ENCODE peak calls at places on chromosome 11, in six cellular contexts. One of them, this sample, is unnamed.
A peak's percentile ranks its signal among the peaks of the same experiment; 100 is the strongest.

GRCh38 chr11:70466154-70466553 is 67.8 kb downstream of the CTTN start:
- DNase-seq in H1: no peak
- DNase-seq in mesendoderm: peak; percentile 52
- DNase-seq in IMR-90: peak; percentile 15
- DNase-seq in neuronal stem cell: no peak
- DNase-seq in mesenchymal stem cell: peak; percentile 28
- DNase-seq in this sample: peak; percentile 64

GRCh38 chr11:101446238-101446637 is 137.6 kb downstream of the TRPC6 start:
- DNase-seq in H1: no peak
- DNase-seq in mesendoderm: no peak
- DNase-seq in IMR-90: peak; percentile 56
- DNase-seq in neuronal stem cell: no peak
- DNase-seq in mesenchymal stem cell: no peak
- DNase-seq in this sample: no peak

GRCh38 chr11:70501026-70501901 is 102.9 kb downstream of the CTTN start:
- DNase-seq in H1: no peak
- DNase-seq in mesendoderm: peak; percentile 58
- DNase-seq in IMR-90: no peak
- DNase-seq in neuronal stem cell: no peak
- DNase-seq in mesenchymal stem cell: no peak
- DNase-seq in this sample: no peak

GRCh38 chr11:6634534-6634933 is 15.3 kb upstream of the TPP1 start:
- DNase-seq in H1: no peak
- DNase-seq in mesendoderm: no peak
- DNase-seq in IMR-90: no peak
- DNase-seq in neuronal stem cell: no peak
- DNase-seq in mesenchymal stem cell: no peak
- DNase-seq in this sample: no peak

GRCh38 chr11:41720761-41721160 is 261.3 kb upstream of the LRRC4C start:
- DNase-seq in H1: no peak
- DNase-seq in mesendoderm: peak; percentile 41
- DNase-seq in IMR-90: no peak
- DNase-seq in neuronal stem cell: no peak
- DNase-seq in mesenchymal stem cell: no peak
- DNase-seq in this sample: no peak

GRCh38 chr11:16403851-16404250 is 47.5 kb upstream of the SOX6 start:
- DNase-seq in H1: no peak
- DNase-seq in mesendoderm: no peak
- DNase-seq in IMR-90: no peak
- DNase-seq in neuronal stem cell: no peak
- DNase-seq in mesenchymal stem cell: no peak
- DNase-seq in this sample: no peak

GRCh38 chr11:69251639-69252493 is 42.1 kb upstream of the MYEOV start:
- DNase-seq in H1: no peak
- DNase-seq in mesendoderm: no peak
- DNase-seq in IMR-90: no peak
- DNase-seq in neuronal stem cell: no peak
- DNase-seq in mesenchymal stem cell: no peak
- DNase-seq in this sample: no peak

GRCh38 chr11:64353101-64353738 is 5.7 kb upstream of the RPS6KA4 start:
- DNase-seq in H1: no peak
- DNase-seq in mesendoderm: no peak
- DNase-seq in IMR-90: no peak
- DNase-seq in neuronal stem cell: no peak
- DNase-seq in mesenchymal stem cell: no peak
- DNase-seq in this sample: no peak

GRCh38 chr11:116366980-116367640 is 405.7 kb downstream of the BUD13 start:
- DNase-seq in H1: peak; percentile 51
- DNase-seq in mesendoderm: peak; percentile 96
- DNase-seq in IMR-90: no peak
- DNase-seq in neuronal stem cell: no peak
- DNase-seq in mesenchymal stem cell: no peak
- DNase-seq in this sample: peak; percentile 88

GRCh38 chr11:38927993-38928392 is 2330.0 kb upstream of the RAG2 start:
- DNase-seq in H1: no peak
- DNase-seq in mesendoderm: no peak
- DNase-seq in IMR-90: no peak
- DNase-seq in neuronal stem cell: no peak
- DNase-seq in mesenchymal stem cell: no peak
- DNase-seq in this sample: no peak

GRCh38 chr11:81725691-81726090 is 1008.0 kb downstream of the FAM181B start:
- DNase-seq in H1: no peak
- DNase-seq in mesendoderm: no peak
- DNase-seq in IMR-90: no peak
- DNase-seq in neuronal stem cell: no peak
- DNase-seq in mesenchymal stem cell: peak; percentile 6
- DNase-seq in this sample: no peak

GRCh38 chr11:61580292-61580888 is 486 bp downstream of the SYT7 start:
- DNase-seq in H1: no peak
- DNase-seq in mesendoderm: no peak
- DNase-seq in IMR-90: no peak
- DNase-seq in neuronal stem cell: no peak
- DNase-seq in mesenchymal stem cell: no peak
- DNase-seq in this sample: no peak

GRCh38 chr11:107999759-108000455 is 8.8 kb upstream of the CUL5 start:
- DNase-seq in H1: peak; percentile 59
- DNase-seq in mesendoderm: peak; percentile 92
- DNase-seq in IMR-90: peak; percentile 28
- DNase-seq in neuronal stem cell: peak; percentile 38
- DNase-seq in mesenchymal stem cell: peak; percentile 68
- DNase-seq in this sample: no peak

GRCh38 chr11:40295466-40295865 is 1164.0 kb downstream of the LRRC4C start:
- DNase-seq in H1: no peak
- DNase-seq in mesendoderm: no peak
- DNase-seq in IMR-90: no peak
- DNase-seq in neuronal stem cell: no peak
- DNase-seq in mesenchymal stem cell: no peak
- DNase-seq in this sample: no peak

GRCh38 chr11:36509265-36509664 is 807 bp downstream of the TRAF6 start:
- DNase-seq in H1: no peak
- DNase-seq in mesendoderm: peak; percentile 61
- DNase-seq in IMR-90: peak; percentile 31
- DNase-seq in neuronal stem cell: peak; percentile 15
- DNase-seq in mesenchymal stem cell: peak; percentile 83
- DNase-seq in this sample: peak; percentile 77

GRCh38 chr11:126282742-126283591 is at the start of gene TIRAP:
- DNase-seq in H1: no peak
- DNase-seq in mesendoderm: peak; percentile 63
- DNase-seq in IMR-90: peak; percentile 42
- DNase-seq in neuronal stem cell: no peak
- DNase-seq in mesenchymal stem cell: peak; percentile 77
- DNase-seq in this sample: peak; percentile 39

GRCh38 chr11:72190581-72191205 is 1.2 kb upstream of the FOLR1 start:
- DNase-seq in H1: no peak
- DNase-seq in mesendoderm: no peak
- DNase-seq in IMR-90: no peak
- DNase-seq in neuronal stem cell: no peak
- DNase-seq in mesenchymal stem cell: no peak
- DNase-seq in this sample: no peak

GRCh38 chr11:119509277-119509841 is 86.4 kb upstream of the THY1 start:
- DNase-seq in H1: no peak
- DNase-seq in mesendoderm: no peak
- DNase-seq in IMR-90: peak; percentile 21
- DNase-seq in neuronal stem cell: no peak
- DNase-seq in mesenchymal stem cell: no peak
- DNase-seq in this sample: peak; percentile 6

GRCh38 chr11:11978792-11979486 is 29.5 kb downstream of the DKK3 start:
- DNase-seq in H1: no peak
- DNase-seq in mesendoderm: peak; percentile 86
- DNase-seq in IMR-90: peak; percentile 80
- DNase-seq in neuronal stem cell: no peak
- DNase-seq in mesenchymal stem cell: peak; percentile 88
- DNase-seq in this sample: no peak

GRCh38 chr11:114738954-114739353 is 60.6 kb downstream of the NXPE2 start:
- DNase-seq in H1: peak; percentile 13
- DNase-seq in mesendoderm: peak; percentile 62
- DNase-seq in IMR-90: peak; percentile 49
- DNase-seq in neuronal stem cell: peak; percentile 21
- DNase-seq in mesenchymal stem cell: peak; percentile 45
- DNase-seq in this sample: peak; percentile 70

GRCh38 chr11:3135491-3136440 is 29.3 kb downstream of the OSBPL5 start:
- DNase-seq in H1: no peak
- DNase-seq in mesendoderm: peak; percentile 86
- DNase-seq in IMR-90: no peak
- DNase-seq in neuronal stem cell: peak; percentile 55
- DNase-seq in mesenchymal stem cell: no peak
- DNase-seq in this sample: no peak
- H2BK5ac ChIP-seq in H1: peak overlapping the region; percentile 16
- H2BK5ac ChIP-seq in mesendoderm: no peak overlapping the region
- H2BK5ac ChIP-seq in IMR-90: no peak overlapping the region
- H2BK5ac ChIP-seq in neuronal stem cell: no peak overlapping the region
- H2BK5ac ChIP-seq in mesenchymal stem cell: no peak overlapping the region
- H2BK5ac ChIP-seq in this sample: no peak overlapping the region

DNA sequence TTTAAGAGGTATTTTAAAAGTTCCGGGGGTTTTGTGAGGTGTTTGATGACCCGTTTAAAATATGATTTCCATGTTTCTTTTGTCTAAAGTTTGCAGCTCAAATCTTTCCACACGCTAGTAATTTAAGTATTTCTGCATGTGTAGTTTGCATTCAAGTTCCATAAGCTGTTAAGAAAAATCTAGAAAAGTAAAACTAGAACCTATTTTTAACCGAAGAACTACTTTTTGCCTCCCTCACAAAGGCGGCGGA is 193 bp upstream of the MALAT1 start:
- DNase-seq in H1: no peak
- DNase-seq in mesendoderm: no peak
- DNase-seq in IMR-90: no peak
- DNase-seq in neuronal stem cell: no peak
- DNase-seq in mesenchymal stem cell: no peak
- DNase-seq in this sample: no peak
- H3K23ac ChIP-seq in H1: no peak overlapping the region
- H3K23ac ChIP-seq in mesendoderm: no peak overlapping the region
- H3K23ac ChIP-seq in IMR-90: peak overlapping the region; percentile 100
- H3K23ac ChIP-seq in neuronal stem cell: peak overlapping the region; percentile 99
- H3K23ac ChIP-seq in mesenchymal stem cell: no peak overlapping the region
- H3K23ac ChIP-seq in this sample: no peak overlapping the region

GRCh38 chr11:110026823-110027626 is 66.2 kb upstream of the ZC3H12C start:
- DNase-seq in H1: no peak
- DNase-seq in mesendoderm: no peak
- DNase-seq in IMR-90: peak; percentile 15
- DNase-seq in neuronal stem cell: no peak
- DNase-seq in mesenchymal stem cell: no peak
- DNase-seq in this sample: no peak

GRCh38 chr11:110027627-110028371 is 65.4 kb upstream of the ZC3H12C start:
- DNase-seq in H1: no peak
- DNase-seq in mesendoderm: no peak
- DNase-seq in IMR-90: no peak
- DNase-seq in neuronal stem cell: no peak
- DNase-seq in mesenchymal stem cell: no peak
- DNase-seq in this sample: no peak

GRCh38 chr11:110029714-110030113 is 63.5 kb upstream of the ZC3H12C start:
- DNase-seq in H1: no peak
- DNase-seq in mesendoderm: no peak
- DNase-seq in IMR-90: no peak
- DNase-seq in neuronal stem cell: no peak
- DNase-seq in mesenchymal stem cell: no peak
- DNase-seq in this sample: no peak

GRCh38 chr11:110031171-110031570 is 62.0 kb upstream of the ZC3H12C start:
- DNase-seq in H1: no peak
- DNase-seq in mesendoderm: no peak
- DNase-seq in IMR-90: peak; percentile 10
- DNase-seq in neuronal stem cell: no peak
- DNase-seq in mesenchymal stem cell: no peak
- DNase-seq in this sample: no peak

DNA sequence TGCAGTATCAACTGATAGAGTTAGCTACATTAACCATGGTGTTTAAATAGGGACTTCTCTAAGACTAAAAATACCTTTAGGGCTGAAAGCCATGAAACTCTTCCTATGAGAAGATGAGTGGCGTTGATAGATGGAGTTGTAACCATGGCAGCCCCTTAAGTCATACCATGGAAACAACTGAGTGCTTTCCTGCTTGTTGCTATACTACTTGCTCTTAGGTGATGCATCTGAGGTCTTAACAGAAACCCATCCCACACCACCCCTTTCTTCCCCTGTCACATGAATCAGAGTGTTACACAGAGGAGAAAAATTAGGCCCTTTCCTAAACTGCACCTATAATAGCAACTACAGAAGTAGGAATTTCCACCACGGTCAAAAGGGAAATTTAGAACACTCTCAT is 64.3 kb upstream of the ZC3H12C start:
- DNase-seq in H1: no peak
- DNase-seq in mesendoderm: no peak
- DNase-seq in IMR-90: peak; percentile 20
- DNase-seq in neuronal stem cell: no peak
- DNase-seq in mesenchymal stem cell: no peak
- DNase-seq in this sample: no peak
- H2AK5ac ChIP-seq in H1: no peak overlapping the region
- H2AK5ac ChIP-seq in mesendoderm: no peak overlapping the region
- H2AK5ac ChIP-seq in IMR-90: no peak overlapping the region
- H2AK5ac ChIP-seq in neuronal stem cell: no peak overlapping the region
- H2AK5ac ChIP-seq in mesenchymal stem cell: no peak overlapping the region
- H2AK5ac ChIP-seq in this sample: no peak overlapping the region

GRCh38 chr11:103926990-103927389 is 109.5 kb upstream of the DDI1 start:
- DNase-seq in H1: no peak
- DNase-seq in mesendoderm: no peak
- DNase-seq in IMR-90: no peak
- DNase-seq in neuronal stem cell: no peak
- DNase-seq in mesenchymal stem cell: no peak
- DNase-seq in this sample: no peak

GRCh38 chr11:103928040-103928555 is 108.3 kb upstream of the DDI1 start:
- DNase-seq in H1: no peak
- DNase-seq in mesendoderm: peak; percentile 51
- DNase-seq in IMR-90: no peak
- DNase-seq in neuronal stem cell: no peak
- DNase-seq in mesenchymal stem cell: no peak
- DNase-seq in this sample: no peak

GRCh38 chr11:103924166-103925013 is 112.0 kb upstream of the DDI1 start:
- DNase-seq in H1: no peak
- DNase-seq in mesendoderm: no peak
- DNase-seq in IMR-90: peak; percentile 27
- DNase-seq in neuronal stem cell: no peak
- DNase-seq in mesenchymal stem cell: no peak
- DNase-seq in this sample: no peak

GRCh38 chr11:103927535-103927934 is 108.9 kb upstream of the DDI1 start:
- DNase-seq in H1: no peak
- DNase-seq in mesendoderm: peak; percentile 34
- DNase-seq in IMR-90: peak; percentile 58
- DNase-seq in neuronal stem cell: no peak
- DNase-seq in mesenchymal stem cell: no peak
- DNase-seq in this sample: no peak

DNA sequence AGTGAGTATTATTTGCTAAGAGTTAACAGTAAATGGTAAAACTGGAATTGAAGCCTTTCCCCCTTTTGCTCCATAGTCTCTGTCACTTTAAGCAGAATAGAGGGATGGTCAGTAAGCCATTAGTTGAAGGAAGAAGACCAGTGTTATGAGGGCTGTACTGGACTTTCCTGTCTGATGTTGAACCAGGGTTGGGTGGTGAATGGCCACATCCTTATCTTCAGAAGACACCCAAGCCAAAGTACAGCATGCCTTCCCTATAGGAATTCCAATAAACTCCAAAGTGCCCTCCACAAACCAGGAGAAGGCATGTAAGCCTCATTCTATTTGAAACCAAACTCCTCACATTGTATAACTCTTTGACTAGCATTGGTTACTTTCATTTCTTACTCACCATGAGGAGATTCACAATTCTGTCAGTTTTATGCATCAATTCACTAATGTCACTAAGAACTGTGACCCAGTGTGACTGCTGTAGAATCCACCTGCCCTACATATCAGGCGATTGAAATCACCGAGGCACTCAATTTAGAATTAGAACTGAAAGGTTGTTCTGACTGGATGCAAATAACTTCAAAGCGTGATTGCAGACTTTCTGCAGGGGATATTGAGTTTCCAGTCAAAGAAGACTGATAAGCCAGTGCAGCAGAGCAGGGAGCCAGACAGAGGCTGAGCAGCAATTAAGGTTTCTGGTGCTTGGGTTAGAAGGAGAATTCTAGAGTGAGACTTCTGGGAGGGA is 107.1 kb upstream of the DDI1 start:
- DNase-seq in H1: no peak
- DNase-seq in mesendoderm: no peak
- DNase-seq in IMR-90: no peak
- DNase-seq in neuronal stem cell: no peak
- DNase-seq in mesenchymal stem cell: no peak
- DNase-seq in this sample: no peak
- H2BK5ac ChIP-seq in H1: no peak overlapping the region
- H2BK5ac ChIP-seq in mesendoderm: no peak overlapping the region
- H2BK5ac ChIP-seq in IMR-90: no peak overlapping the region
- H2BK5ac ChIP-seq in neuronal stem cell: no peak overlapping the region
- H2BK5ac ChIP-seq in mesenchymal stem cell: no peak overlapping the region
- H2BK5ac ChIP-seq in this sample: no peak overlapping the region